ENCODE peak calls at places on chromosomes 11 and 22, in five cellular contexts. U is HCT116, Q is K562, W is HepG2, M is H1. F is an unnamed sample.

GRCh38 chr22:37484115-37485005 is 1.8 kb downstream of the MFNG start:
- DNase-seq in Q (no peak), W (no peak), U (no peak), M (no peak), F (no peak)

GRCh38 chr11:76791861-76792260 is 8.7 kb downstream of the TSKU start:
- DNase-seq in W (peak), U (no peak), M (no peak), Q (no peak), F (no peak)

GRCh38 chr11:6737872-6738466 is 33.8 kb downstream of the OR2AG2 start:
- DNase-seq in Q (peak), U (peak), M (peak), W (peak), F (no peak)

GRCh38 chr11:17827006-17827405 is 92.4 kb downstream of the KCNC1 start:
- DNase-seq in W (peak), M (no peak), Q (no peak), U (no peak), F (no peak)

GRCh38 chr11:104946907-104947306 is 21.5 kb downstream of the CASP4 start:
- DNase-seq in Q (peak), M (no peak), W (peak), U (peak), F (peak)

GRCh38 chr11:122633219-122633829 is 22.2 kb upstream of the UBASH3B start:
- DNase-seq in Q (no peak), W (peak), M (no peak), U (no peak), F (no peak)

GRCh38 chr11:2762451-2762850 is 62.7 kb upstream of the KCNQ1OT1 start:
- DNase-seq in Q (no peak), W (no peak), U (no peak), M (peak), F (no peak)

GRCh38 chr11:65425105-65425970 is 2.7 kb downstream of the NEAT1 start:
- DNase-seq in M (no peak), U (peak), Q (no peak), W (no peak), F (no peak)

GRCh38 chr22:36368359-36368983 is 19.3 kb downstream of the MYH9 start:
- DNase-seq in M (no peak), W (peak), U (no peak), Q (peak), F (no peak)

GRCh38 chr11:65492637-65493366 is 6.0 kb upstream of the MALAT1 start:
- DNase-seq in U (no peak), W (no peak), Q (no peak), M (no peak), F (no peak)

GRCh38 chr11:44732564-44732963 is 5.8 kb downstream of the TSPAN18 start:
- DNase-seq in M (no peak), W (no peak), Q (no peak), U (no peak), F (no peak)

GRCh38 chr11:44730775-44731174 is 4.0 kb downstream of the TSPAN18 start:
- DNase-seq in U (no peak), M (no peak), Q (no peak), W (no peak), F (no peak)

GRCh38 chr11:44729718-44730117 is 3.0 kb downstream of the TSPAN18 start:
- DNase-seq in W (no peak), U (no peak), M (no peak), Q (no peak), F (no peak)

GRCh38 chr11:44733877-44734276 is 7.1 kb downstream of the TSPAN18 start:
- DNase-seq in Q (no peak), M (no peak), W (no peak), U (no peak), F (no peak)

DNA sequence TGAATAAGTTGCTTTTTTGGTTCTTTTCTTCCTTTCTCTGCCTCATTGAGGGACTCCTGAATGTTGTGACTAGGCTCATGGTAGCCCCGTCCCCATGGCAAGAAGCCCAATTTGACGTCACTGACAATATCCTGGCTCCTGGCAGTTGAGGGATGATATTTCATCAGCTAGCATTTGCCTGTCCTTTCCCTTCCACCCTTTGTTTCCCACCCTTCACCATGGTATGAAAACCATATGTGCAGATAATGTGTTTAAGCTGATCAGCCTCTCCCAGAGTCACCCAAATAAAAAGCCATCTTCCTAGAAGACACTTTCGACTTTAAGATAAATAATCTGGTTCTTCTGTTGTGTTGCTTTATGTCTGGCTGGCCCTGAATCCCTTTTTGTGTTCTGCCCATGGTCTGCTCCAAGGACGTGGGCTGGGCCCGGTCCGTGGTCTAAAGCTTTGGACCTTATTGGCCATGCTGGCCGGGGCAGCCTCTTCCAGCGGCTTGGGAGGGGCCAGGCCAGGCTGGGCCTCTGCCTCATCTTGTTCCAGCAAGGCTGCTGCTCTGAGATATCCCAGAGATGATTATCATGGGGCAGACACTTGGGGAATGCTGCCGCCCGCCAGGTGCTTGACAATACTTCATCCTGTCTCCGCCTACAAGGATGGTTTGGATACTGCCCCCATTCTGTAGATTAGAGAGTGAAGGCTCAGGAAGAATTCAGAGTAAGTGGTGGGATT is 5.1 kb downstream of the TSPAN18 start:
- DNase-seq in M (no peak), U (no peak), W (no peak), Q (no peak), F (no peak)
- TF ChIP-seq POLR2AphosphoS5 in M (no peak), U (no peak), W (no peak), Q (no peak), F (no peak)

GRCh38 chr11:125425601-125426000 is 70.5 kb downstream of the FEZ1 start:
- DNase-seq in W (no peak), U (no peak), M (no peak), Q (no peak), F (no peak)
- TF ChIP-seq SIN3A in W (no peak), U (no peak), M (no peak), Q (no peak), F (no peak)

DNA sequence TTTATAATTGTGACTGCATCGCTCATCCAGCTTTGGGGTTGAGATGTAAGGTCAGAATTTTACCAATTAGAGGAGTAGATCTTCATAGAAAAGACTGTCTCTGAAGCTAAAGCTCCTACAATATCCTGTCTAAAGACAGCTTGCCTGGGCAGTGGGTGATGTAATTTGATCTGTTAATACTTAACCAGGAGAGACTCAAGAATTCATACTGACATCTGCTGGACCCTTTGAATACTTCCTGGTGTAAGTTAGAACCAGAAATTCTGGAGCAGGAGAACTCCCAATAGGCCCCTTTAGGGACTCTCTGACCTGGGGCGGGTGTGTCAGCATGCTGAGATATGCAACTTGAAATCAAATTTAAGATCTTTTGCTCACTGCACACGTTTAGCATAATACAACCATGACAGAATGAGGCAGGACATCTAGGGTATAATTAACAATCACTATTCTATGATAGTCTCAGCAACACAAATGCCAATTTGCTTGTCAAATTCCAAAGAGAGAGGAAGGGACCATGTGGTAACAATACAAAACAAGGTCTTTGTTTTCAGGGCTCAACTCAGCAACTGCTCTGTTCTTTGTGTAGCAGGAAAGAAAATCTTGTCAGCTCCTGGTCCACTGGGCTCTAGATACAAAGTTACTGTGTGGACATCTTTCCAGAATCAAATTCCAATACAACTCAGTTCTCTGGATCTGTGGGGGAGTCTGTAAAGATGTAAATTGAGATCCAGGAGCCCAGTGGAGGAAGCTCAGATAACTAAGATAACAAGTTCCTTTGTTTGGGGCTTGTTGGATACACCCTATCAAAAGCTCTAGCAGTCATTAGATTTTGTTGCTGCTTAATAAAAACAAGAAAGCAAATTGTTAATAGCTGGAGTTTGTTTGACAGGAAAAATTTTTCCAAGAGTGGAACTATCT is 144.0 kb downstream of the INSC start:
- DNase-seq in U (peak), M (no peak), Q (no peak), W (peak), F (no peak)
- TF ChIP-seq CTCF in U (peak), M (no peak), Q (no peak), W (peak), F (peak)

DNA sequence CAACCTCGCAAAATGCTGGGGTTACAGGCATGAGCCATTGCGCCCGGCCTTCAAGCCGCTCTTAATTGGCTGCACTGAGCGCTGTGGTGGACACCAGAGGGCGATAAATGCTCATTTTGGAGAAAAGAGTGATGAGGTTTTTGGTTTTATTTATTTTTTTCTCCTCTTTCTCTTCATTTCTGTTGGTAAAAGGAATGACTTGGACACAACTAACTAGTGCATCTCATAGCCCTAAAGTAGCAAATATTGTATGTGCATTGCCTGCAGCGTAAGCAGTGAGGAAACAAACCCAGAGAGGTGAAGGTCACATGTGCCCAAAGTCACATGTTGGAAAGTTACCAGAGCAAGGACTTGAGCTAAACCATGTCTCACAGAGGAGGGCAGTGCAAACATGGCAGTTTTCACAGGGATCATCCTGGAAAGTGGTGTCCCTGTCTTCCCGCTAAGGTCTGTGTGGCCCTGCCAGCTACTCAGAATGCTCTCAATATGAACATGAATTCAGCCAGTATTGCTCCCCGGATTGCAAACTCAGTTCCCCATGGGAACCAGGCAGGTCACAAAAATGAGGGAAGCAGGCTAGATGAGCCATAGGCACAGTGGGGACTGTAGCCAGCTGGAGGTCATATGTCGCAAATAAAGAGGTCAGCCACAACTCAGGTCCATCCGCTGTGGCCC is 8.6 kb upstream of the CD82 start:
- DNase-seq in U (peak), W (peak), Q (no peak), M (peak), F (no peak)
- TF ChIP-seq POLR2AphosphoS5 in U (no peak), W (no peak), Q (no peak), M (no peak), F (no peak)